ENCODE peak calls at places on chromosomes 6 and 20, in six cellular contexts. One of them, this sample, is unnamed.

GRCh38 chr20:63698739-63699465 is 2.5 kb downstream of the TNFRSF6B start:
- DNase-seq in A549: peak; percentile 83
- DNase-seq in K562: no peak
- DNase-seq in HepG2: no peak
- DNase-seq in GM12878: peak; percentile 30
- DNase-seq in endothelial cell of umbilical vein: peak; percentile 90
- DNase-seq in this sample: peak; percentile 87

GRCh38 chr6:133055527-133055966 is 185.6 kb upstream of the EYA4 start:
- DNase-seq in A549: no peak
- DNase-seq in K562: no peak
- DNase-seq in HepG2: no peak
- DNase-seq in GM12878: no peak
- DNase-seq in endothelial cell of umbilical vein: no peak
- DNase-seq in this sample: no peak

GRCh38 chr20:14441201-14441600 is 103.8 kb upstream of the FLRT3 start:
- DNase-seq in A549: no peak
- DNase-seq in K562: no peak
- DNase-seq in HepG2: no peak
- DNase-seq in GM12878: no peak
- DNase-seq in endothelial cell of umbilical vein: no peak
- DNase-seq in this sample: peak; percentile 45

GRCh38 chr6:156378853-156379252 is 398.3 kb upstream of the ARID1B start:
- DNase-seq in A549: no peak
- DNase-seq in K562: no peak
- DNase-seq in HepG2: no peak
- DNase-seq in GM12878: no peak
- DNase-seq in endothelial cell of umbilical vein: no peak
- DNase-seq in this sample: no peak

GRCh38 chr6:133635447-133635846 is 253.5 kb upstream of the TCF21 start:
- DNase-seq in A549: no peak
- DNase-seq in K562: no peak
- DNase-seq in HepG2: no peak
- DNase-seq in GM12878: no peak
- DNase-seq in endothelial cell of umbilical vein: no peak
- DNase-seq in this sample: no peak

GRCh38 chr6:95318137-95318536 is 259.2 kb upstream of the MANEA start:
- DNase-seq in A549: no peak
- DNase-seq in K562: no peak
- DNase-seq in HepG2: no peak
- DNase-seq in GM12878: no peak
- DNase-seq in endothelial cell of umbilical vein: no peak
- DNase-seq in this sample: no peak

GRCh38 chr6:11613858-11614257 is 76.3 kb downstream of the TMEM170B start:
- DNase-seq in A549: peak; percentile 57
- DNase-seq in K562: no peak
- DNase-seq in HepG2: no peak
- DNase-seq in GM12878: no peak
- DNase-seq in endothelial cell of umbilical vein: peak; percentile 96
- DNase-seq in this sample: no peak

GRCh38 chr20:62042025-62042820 is 23.5 kb downstream of the TAF4 start:
- DNase-seq in A549: no peak
- DNase-seq in K562: no peak
- DNase-seq in HepG2: no peak
- DNase-seq in GM12878: no peak
- DNase-seq in endothelial cell of umbilical vein: no peak
- DNase-seq in this sample: no peak

GRCh38 chr6:158817298-158818007 is 1.7 kb downstream of the EZR start:
- DNase-seq in A549: peak; percentile 46
- DNase-seq in K562: peak; percentile 76
- DNase-seq in HepG2: peak; percentile 49
- DNase-seq in GM12878: no peak
- DNase-seq in endothelial cell of umbilical vein: peak; percentile 66
- DNase-seq in this sample: peak; percentile 35

GRCh38 chr20:54029176-54029575 is 41.2 kb downstream of the BCAS1 start:
- DNase-seq in A549: no peak
- DNase-seq in K562: no peak
- DNase-seq in HepG2: no peak
- DNase-seq in GM12878: no peak
- DNase-seq in endothelial cell of umbilical vein: no peak
- DNase-seq in this sample: no peak

GRCh38 chr6:136592930-136593673 is 42.9 kb upstream of the MAP7 start:
- DNase-seq in A549: no peak
- DNase-seq in K562: no peak
- DNase-seq in HepG2: no peak
- DNase-seq in GM12878: no peak
- DNase-seq in endothelial cell of umbilical vein: peak; percentile 69
- DNase-seq in this sample: peak; percentile 33

GRCh38 chr6:13733178-13733851 is 21.7 kb upstream of the RANBP9 start:
- DNase-seq in A549: peak; percentile 26
- DNase-seq in K562: no peak
- DNase-seq in HepG2: peak; percentile 46
- DNase-seq in GM12878: no peak
- DNase-seq in endothelial cell of umbilical vein: no peak
- DNase-seq in this sample: no peak

GRCh38 chr6:132604635-132605150 is 15.2 kb upstream of the TAAR5 start:
- DNase-seq in A549: no peak
- DNase-seq in K562: no peak
- DNase-seq in HepG2: no peak
- DNase-seq in GM12878: no peak
- DNase-seq in endothelial cell of umbilical vein: no peak
- DNase-seq in this sample: no peak

GRCh38 chr6:158660331-158660730 is 10.5 kb downstream of the SYTL3 start:
- DNase-seq in A549: peak; percentile 32
- DNase-seq in K562: peak; percentile 62
- DNase-seq in HepG2: no peak
- DNase-seq in GM12878: no peak
- DNase-seq in endothelial cell of umbilical vein: no peak
- DNase-seq in this sample: peak; percentile 58

GRCh38 chr6:3292431-3293197 is 33.9 kb downstream of the PSMG4 start:
- DNase-seq in A549: no peak
- DNase-seq in K562: no peak
- DNase-seq in HepG2: no peak
- DNase-seq in GM12878: no peak
- DNase-seq in endothelial cell of umbilical vein: no peak
- DNase-seq in this sample: no peak

GRCh38 chr6:142009647-142010046 is 123.1 kb upstream of the GJE1 start:
- DNase-seq in A549: no peak
- DNase-seq in K562: no peak
- DNase-seq in HepG2: no peak
- DNase-seq in GM12878: no peak
- DNase-seq in endothelial cell of umbilical vein: no peak
- DNase-seq in this sample: no peak

GRCh38 chr6:235763-236360 is 56.4 kb upstream of the DUSP22 start:
- DNase-seq in A549: no peak
- DNase-seq in K562: no peak
- DNase-seq in HepG2: peak; percentile 34
- DNase-seq in GM12878: peak; percentile 85
- DNase-seq in endothelial cell of umbilical vein: no peak
- DNase-seq in this sample: peak; percentile 41

GRCh38 chr6:20266851-20267608 is 54.8 kb upstream of the MBOAT1 start:
- DNase-seq in A549: no peak
- DNase-seq in K562: peak; percentile 62
- DNase-seq in HepG2: no peak
- DNase-seq in GM12878: peak; percentile 12
- DNase-seq in endothelial cell of umbilical vein: no peak
- DNase-seq in this sample: peak; percentile 38

GRCh38 chr6:139595183-139595582 is 220.7 kb upstream of the CITED2 start:
- DNase-seq in A549: no peak
- DNase-seq in K562: no peak
- DNase-seq in HepG2: no peak
- DNase-seq in GM12878: no peak
- DNase-seq in endothelial cell of umbilical vein: no peak
- DNase-seq in this sample: no peak

GRCh38 chr6:82878812-82879211 is 186.8 kb downstream of the UBE3D start:
- DNase-seq in A549: no peak
- DNase-seq in K562: no peak
- DNase-seq in HepG2: no peak
- DNase-seq in GM12878: no peak
- DNase-seq in endothelial cell of umbilical vein: peak; percentile 91
- DNase-seq in this sample: no peak

GRCh38 chr6:114287461-114287860 is 55.4 kb downstream of the HS3ST5 start:
- DNase-seq in A549: no peak
- DNase-seq in K562: no peak
- DNase-seq in HepG2: no peak
- DNase-seq in GM12878: no peak
- DNase-seq in endothelial cell of umbilical vein: no peak
- DNase-seq in this sample: no peak

GRCh38 chr6:66772785-66773184 is 1065.8 kb upstream of the EYS start:
- DNase-seq in A549: no peak
- DNase-seq in K562: no peak
- DNase-seq in HepG2: no peak
- DNase-seq in GM12878: no peak
- DNase-seq in endothelial cell of umbilical vein: no peak
- DNase-seq in this sample: no peak

GRCh38 chr6:12350644-12351173 is 60.5 kb downstream of the EDN1 start:
- DNase-seq in A549: no peak
- DNase-seq in K562: no peak
- DNase-seq in HepG2: no peak
- DNase-seq in GM12878: no peak
- DNase-seq in endothelial cell of umbilical vein: no peak
- DNase-seq in this sample: no peak

GRCh38 chr6:158707120-158707519 is 57.3 kb downstream of the SYTL3 start:
- DNase-seq in A549: peak; percentile 60
- DNase-seq in K562: peak; percentile 65
- DNase-seq in HepG2: no peak
- DNase-seq in GM12878: no peak
- DNase-seq in endothelial cell of umbilical vein: peak; percentile 59
- DNase-seq in this sample: no peak

GRCh38 chr6:52534966-52535390 is 41.9 kb downstream of the TRAM2 start:
- DNase-seq in A549: no peak
- DNase-seq in K562: no peak
- DNase-seq in HepG2: no peak
- DNase-seq in GM12878: peak; percentile 33
- DNase-seq in endothelial cell of umbilical vein: peak; percentile 53
- DNase-seq in this sample: no peak

GRCh38 chr20:41494451-41494850 is 123.7 kb downstream of the CHD6 start:
- DNase-seq in A549: no peak
- DNase-seq in K562: no peak
- DNase-seq in HepG2: no peak
- DNase-seq in GM12878: no peak
- DNase-seq in endothelial cell of umbilical vein: no peak
- DNase-seq in this sample: no peak

GRCh38 chr20:41499961-41500725 is 118.0 kb downstream of the CHD6 start:
- DNase-seq in A549: no peak
- DNase-seq in K562: no peak
- DNase-seq in HepG2: no peak
- DNase-seq in GM12878: no peak
- DNase-seq in endothelial cell of umbilical vein: no peak
- DNase-seq in this sample: no peak

GRCh38 chr20:41501376-41501775 is 116.8 kb downstream of the CHD6 start:
- DNase-seq in A549: no peak
- DNase-seq in K562: no peak
- DNase-seq in HepG2: no peak
- DNase-seq in GM12878: no peak
- DNase-seq in endothelial cell of umbilical vein: no peak
- DNase-seq in this sample: no peak

GRCh38 chr20:41497186-41497895 is 120.8 kb downstream of the CHD6 start:
- DNase-seq in A549: no peak
- DNase-seq in K562: no peak
- DNase-seq in HepG2: peak; percentile 93
- DNase-seq in GM12878: no peak
- DNase-seq in endothelial cell of umbilical vein: no peak
- DNase-seq in this sample: no peak

GRCh38 chr20:41499064-41499463 is 119.1 kb downstream of the CHD6 start:
- DNase-seq in A549: no peak
- DNase-seq in K562: no peak
- DNase-seq in HepG2: no peak
- DNase-seq in GM12878: no peak
- DNase-seq in endothelial cell of umbilical vein: no peak
- DNase-seq in this sample: no peak
- TF ChIP-seq POLR2A in A549: no peak
- TF ChIP-seq POLR2A in K562: no peak
- TF ChIP-seq POLR2A in HepG2: no peak
- TF ChIP-seq POLR2A in GM12878: no peak
- TF ChIP-seq POLR2A in endothelial cell of umbilical vein: no peak
- TF ChIP-seq POLR2A in this sample: no peak

GRCh38 chr20:37228111-37228510 is 33.5 kb downstream of the GHRH start:
- DNase-seq in A549: no peak
- DNase-seq in K562: no peak
- DNase-seq in HepG2: no peak
- DNase-seq in GM12878: no peak
- DNase-seq in endothelial cell of umbilical vein: no peak
- DNase-seq in this sample: no peak
- TF ChIP-seq MYC in A549: no peak
- TF ChIP-seq MYC in K562: no peak
- TF ChIP-seq MYC in HepG2: no peak
- TF ChIP-seq MYC in GM12878: no peak
- TF ChIP-seq MYC in endothelial cell of umbilical vein: no peak
- TF ChIP-seq MYC in this sample: no peak

DNA sequence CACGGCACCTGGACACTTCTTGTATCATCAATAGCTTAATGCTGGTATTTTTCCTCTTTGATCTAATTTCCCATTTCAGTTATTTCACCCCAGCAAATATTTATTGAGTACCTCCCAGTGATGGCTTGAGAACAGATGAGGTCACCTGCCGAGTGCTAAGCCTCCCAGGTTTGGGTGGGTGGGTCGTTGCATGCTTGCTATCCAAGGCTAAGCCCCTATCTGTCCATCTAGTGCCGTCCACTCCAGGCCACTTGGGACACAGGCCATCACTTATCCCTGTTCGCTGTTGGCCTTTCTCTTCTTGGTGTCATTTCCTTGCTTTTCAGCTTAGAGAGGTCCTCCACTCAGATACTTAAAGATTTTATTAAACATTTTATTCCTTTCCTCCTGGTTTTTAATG is 10.8 kb upstream of the NNAT start:
- DNase-seq in A549: no peak
- DNase-seq in K562: no peak
- DNase-seq in HepG2: no peak
- DNase-seq in GM12878: no peak
- DNase-seq in endothelial cell of umbilical vein: no peak
- DNase-seq in this sample: no peak
- TF ChIP-seq MAX in A549: no peak
- TF ChIP-seq MAX in K562: no peak
- TF ChIP-seq MAX in HepG2: no peak
- TF ChIP-seq MAX in GM12878: no peak
- TF ChIP-seq MAX in endothelial cell of umbilical vein: no peak
- TF ChIP-seq MAX in this sample: no peak

DNA sequence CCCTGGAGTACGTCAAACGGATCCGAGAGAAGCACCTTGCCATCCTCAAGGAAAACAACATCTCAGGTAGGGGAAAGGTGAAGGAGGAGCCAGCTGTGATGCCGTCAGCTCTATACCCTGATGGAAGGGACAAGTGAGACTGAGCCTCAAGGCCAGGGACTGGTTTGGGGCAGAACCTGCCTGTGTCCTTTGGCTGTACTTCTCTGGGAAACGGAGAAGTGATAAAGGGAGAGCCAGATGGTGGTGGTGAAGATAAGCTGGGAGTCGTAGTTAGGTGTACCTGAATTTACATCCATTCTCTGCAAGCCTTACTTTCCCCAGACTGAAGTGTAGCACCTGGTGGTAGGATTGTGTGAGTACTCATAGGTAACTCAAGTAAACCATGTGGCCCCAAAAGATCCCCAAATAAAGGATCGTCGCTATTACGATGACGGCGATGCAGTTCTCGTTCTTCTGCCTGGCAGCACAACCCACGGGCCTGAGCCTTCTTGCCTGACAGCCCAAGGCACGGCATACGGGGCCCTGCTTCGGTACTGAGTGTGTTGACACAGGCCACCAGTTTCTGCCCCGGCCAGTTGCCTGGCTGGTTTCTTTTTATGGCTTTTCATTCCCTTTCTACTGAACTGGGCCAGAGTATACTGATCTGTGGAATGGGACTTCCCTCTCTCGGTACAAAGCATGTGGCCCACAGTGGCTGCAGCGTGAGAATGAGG is 10.6 kb downstream of the PCIF1 start:
- DNase-seq in A549: no peak
- DNase-seq in K562: no peak
- DNase-seq in HepG2: no peak
- DNase-seq in GM12878: no peak
- DNase-seq in endothelial cell of umbilical vein: no peak
- DNase-seq in this sample: no peak
- TF ChIP-seq POLR2A in A549: no peak
- TF ChIP-seq POLR2A in K562: no peak
- TF ChIP-seq POLR2A in HepG2: no peak
- TF ChIP-seq POLR2A in GM12878: peak; percentile 19
- TF ChIP-seq POLR2A in endothelial cell of umbilical vein: no peak
- TF ChIP-seq POLR2A in this sample: no peak

This sample was measured in NB4.